ENCODE peak calls at places on chromosomes 5 and 9, in four cellular contexts. T, K, M and O are unnamed samples.

GRCh38 chr5:117973785-117974184 is 1014.6 kb downstream of the DTWD2 start:
- DNase-seq in T (no peak), K (no peak), M (no peak), O (no peak)

GRCh38 chr5:69032009-69032408 is 61.8 kb upstream of the SLC30A5 start:
- DNase-seq in T (no peak), K (no peak), M (no peak), O (no peak)

GRCh38 chr5:107604990-107605389 is 65.7 kb downstream of the EFNA5 start:
- DNase-seq in T (no peak), K (no peak), M (no peak), O (no peak)

GRCh38 chr5:107389130-107389553 is 281.6 kb downstream of the EFNA5 start:
- DNase-seq in T (peak), K (no peak), M (peak), O (no peak)

GRCh38 chr5:153895266-153895665 is 143.4 kb downstream of the FAM114A2 start:
- DNase-seq in T (no peak), K (no peak), M (no peak), O (no peak)

GRCh38 chr5:10702040-10702629 is 58.9 kb downstream of the DAP start:
- DNase-seq in T (no peak), K (no peak), M (no peak), O (peak)

GRCh38 chr5:38329132-38329715 is 70.9 kb downstream of the EGFLAM start:
- DNase-seq in T (no peak), K (no peak), M (no peak), O (no peak)

GRCh38 chr9:79745752-79746336 is 174.1 kb downstream of the TLE4 start:
- DNase-seq in T (no peak), K (no peak), M (no peak), O (no peak)